ENCODE peak calls at places on chromosomes 11 and 22, in eight cellular contexts. U, Y, O, F, H, K, J and D are unnamed samples.

GRCh38 chr22:43999378-43999777 is 24.7 kb upstream of the PARVB start:
- DNase-seq in H (no peak), U (no peak), Y (no peak), J (no peak), O (no peak), F (no peak), K (no peak), D (no peak)

GRCh38 chr22:43088616-43088978 is 594 bp downstream of the TTLL1 start:
- DNase-seq in H (no peak), Y (no peak), F (no peak), K (no peak), J (no peak), O (no peak), U (no peak), D (no peak)

GRCh38 chr11:15819679-15820286 is 536.6 kb downstream of the SOX6 start:
- DNase-seq in K (peak; percentile 33), O (peak; percentile 76), H (peak; percentile 60), U (peak; percentile 62), Y (peak; percentile 19), J (peak; percentile 73), F (peak; percentile 81), D (peak; percentile 82)

GRCh38 chr11:134513585-134514120 is 101.6 kb upstream of the B3GAT1 start:
- DNase-seq in O (no peak), H (peak; percentile 7), F (peak; percentile 9), Y (no peak), U (no peak), K (peak; percentile 0), J (no peak), D (no peak)

GRCh38 chr11:63761173-63761572 is 7.4 kb downstream of the ZFTA start:
- DNase-seq in F (no peak), U (no peak), Y (no peak), J (no peak), O (peak; percentile 84), H (no peak), K (no peak), D (no peak)

GRCh38 chr22:42174062-42174461 is 43.5 kb upstream of the CYP2D6 start:
- DNase-seq in H (no peak), U (peak; percentile 45), J (no peak), O (no peak), K (no peak), Y (peak; percentile 73), F (no peak), D (no peak)

GRCh38 chr22:50498322-50498861 is 9.1 kb downstream of the LMF2 start:
- DNase-seq in U (peak; percentile 74), K (peak; percentile 52), O (peak; percentile 91), Y (peak; percentile 51), J (no peak), F (peak; percentile 71), H (peak; percentile 55), D (peak; percentile 68)

GRCh38 chr11:58513747-58514367 is 6.0 kb upstream of the OR5B21 start:
- DNase-seq in J (no peak), O (peak; percentile 84), K (no peak), U (peak; percentile 81), Y (peak; percentile 76), H (no peak), F (peak; percentile 42), D (no peak)

GRCh38 chr11:106644824-106645223 is 373.5 kb downstream of the GUCY1A2 start:
- DNase-seq in H (no peak), U (peak; percentile 67), F (no peak), Y (peak; percentile 60), J (no peak), K (no peak), O (no peak), D (no peak)

GRCh38 chr11:101446238-101446637 is 137.6 kb downstream of the TRPC6 start:
- DNase-seq in O (no peak), H (no peak), Y (peak; percentile 56), K (no peak), U (peak; percentile 27), J (no peak), F (no peak), D (no peak)

GRCh38 chr11:106101797-106102196 is 24.3 kb downstream of the AASDHPPT start:
- DNase-seq in F (no peak), O (no peak), K (no peak), H (no peak), J (no peak), U (peak; percentile 14), Y (peak; percentile 86), D (no peak)

GRCh38 chr11:103436131-103436770 is 327.0 kb downstream of the DYNC2H1 start:
- DNase-seq in H (no peak), F (no peak), J (no peak), Y (no peak), K (no peak), O (no peak), U (no peak), D (no peak)

GRCh38 chr22:24985824-24986214 is 33.3 kb downstream of the KIAA1671 start:
- DNase-seq in H (peak; percentile 51), F (no peak), U (peak; percentile 70), Y (peak; percentile 10), O (no peak), J (no peak), K (peak; percentile 43), D (peak; percentile 38)

GRCh38 chr11:19723572-19724342 is 11.1 kb downstream of the NAV2 start:
- DNase-seq in O (no peak), Y (peak; percentile 55), F (no peak), U (peak; percentile 57), J (no peak), K (no peak), H (peak; percentile 72), D (peak; percentile 77)

GRCh38 chr22:46297151-46297819 is 615 bp downstream of the GTSE1 start:
- DNase-seq in H (no peak), K (peak; percentile 39), U (peak; percentile 22), F (no peak), O (peak; percentile 54), J (peak; percentile 26), Y (peak; percentile 35), D (peak; percentile 54)

GRCh38 chr11:59216654-59217640 is 4.2 kb upstream of the MPEG1 start:
- DNase-seq in O (no peak), U (peak; percentile 28), J (no peak), F (no peak), Y (peak; percentile 67), K (no peak), H (peak; percentile 63), D (no peak)

GRCh38 chr11:128040603-128041002 is 546.8 kb downstream of the ETS1 start:
- DNase-seq in F (no peak), O (no peak), J (no peak), U (peak; percentile 71), H (no peak), K (no peak), Y (no peak), D (no peak)

GRCh38 chr11:47923667-47924066 is 56.7 kb upstream of the PTPRJ start:
- DNase-seq in H (peak; percentile 49), F (no peak), O (no peak), K (no peak), U (peak; percentile 46), J (peak; percentile 40), Y (peak; percentile 51), D (no peak)

DNA sequence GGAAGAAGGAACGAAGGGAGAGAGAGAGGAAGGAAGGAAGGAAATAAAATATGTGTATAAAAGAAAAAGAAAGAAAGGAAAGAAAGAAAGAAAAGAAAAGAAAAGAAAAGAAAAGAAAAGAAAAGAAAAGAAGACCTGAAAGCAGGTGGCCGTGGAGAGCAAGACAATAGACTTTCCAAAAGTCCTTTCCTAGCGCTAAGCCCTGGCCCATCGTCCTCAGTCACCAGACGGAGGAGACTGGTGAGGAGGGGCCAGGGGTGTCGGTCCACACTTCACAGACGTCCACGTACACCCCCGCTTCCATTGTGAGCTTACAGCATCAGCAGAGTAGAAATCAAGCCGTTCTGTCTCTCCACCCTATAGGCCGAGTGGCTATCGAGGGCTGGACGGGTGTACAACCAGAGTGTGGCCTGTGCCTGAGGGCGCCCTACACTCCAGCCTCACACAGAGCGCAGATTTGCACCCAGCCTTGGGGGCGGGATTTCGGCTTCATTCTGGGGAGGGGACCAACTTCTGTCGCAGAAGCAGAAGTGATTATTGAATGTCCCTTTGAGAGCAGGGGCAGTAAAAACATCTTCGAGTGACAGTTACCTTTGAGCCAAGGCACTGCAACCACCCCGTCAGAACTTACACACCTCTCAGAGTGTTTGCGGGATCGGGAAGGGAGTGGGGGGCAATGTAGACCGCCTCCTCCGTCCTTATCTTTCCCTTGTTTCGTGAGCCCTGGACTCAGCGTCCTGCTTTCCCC is 2.0 kb upstream of the BSX start:
- DNase-seq in F (no peak), U (no peak), J (no peak), O (peak; percentile 40), K (no peak), Y (no peak), H (no peak), D (no peak)
- H3K4me3 ChIP-seq in F (peak overlapping the region; percentile 52), U (peak overlapping the region; percentile 59), J (peak overlapping the region; percentile 72), O (peak overlapping the region; percentile 87), K (peak overlapping the region; percentile 28), Y (peak overlapping the region; percentile 38), H (peak overlapping the region; percentile 64), D (peak overlapping the region; percentile 43)

DNA sequence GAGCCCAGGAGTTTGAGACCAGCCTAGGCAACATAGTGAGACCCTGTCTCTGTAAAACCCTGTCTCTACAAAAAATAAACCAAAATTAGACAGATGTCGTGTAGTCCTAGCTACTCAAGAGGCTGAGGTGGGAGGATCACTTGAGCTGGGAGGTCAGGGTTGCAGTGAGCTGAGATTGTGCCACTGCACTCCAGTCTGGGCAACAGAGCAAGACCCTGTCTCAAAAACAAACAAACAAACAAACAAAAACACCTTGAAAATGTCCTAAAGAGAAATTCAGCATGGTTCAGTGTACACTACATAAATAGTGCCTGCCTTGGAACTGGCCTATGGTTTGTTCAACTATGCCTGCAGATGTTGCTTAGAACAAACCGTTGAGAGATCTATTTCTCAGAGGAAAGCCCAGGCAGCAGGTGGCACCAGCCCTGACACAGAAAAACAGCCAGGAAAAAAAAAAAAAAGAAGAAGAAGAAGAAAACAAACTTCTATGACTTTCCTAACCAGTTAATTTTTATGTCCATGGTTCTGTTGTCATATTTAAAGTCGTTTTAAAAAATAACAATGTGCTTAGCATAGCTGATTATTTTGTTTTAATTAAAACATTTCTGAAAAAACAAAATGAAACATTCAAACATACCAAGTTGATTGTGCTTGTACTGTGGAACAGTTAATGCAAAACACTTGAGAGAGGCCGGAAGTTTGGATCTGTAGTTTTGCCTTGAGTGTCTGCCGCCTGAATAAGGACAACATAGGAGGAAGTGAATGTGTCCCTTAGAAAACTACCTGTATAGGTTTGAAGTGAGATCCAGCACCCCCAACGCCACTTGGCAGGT is 5.4 kb downstream of the KREMEN1 start:
- DNase-seq in O (no peak), U (no peak), Y (no peak), K (no peak), F (no peak), H (no peak), J (no peak), D (no peak)
- TF ChIP-seq CTCF in O (no peak), U (peak; percentile 17), Y (no peak), K (no peak), F (no peak), H (no peak), J (no peak), D (no peak)

GRCh38 chr11:86040919-86041318 is 28.0 kb downstream of the PICALM start:
- DNase-seq in J (no peak), K (no peak), Y (no peak), O (no peak), F (no peak), H (no peak), U (no peak), D (no peak)
- H3K4me3 ChIP-seq in J (peak overlapping the region; percentile 52), K (no peak overlapping the region), Y (no peak overlapping the region), O (no peak overlapping the region), F (no peak overlapping the region), H (peak overlapping the region; percentile 19), U (no peak overlapping the region), D (no peak overlapping the region)

DNA sequence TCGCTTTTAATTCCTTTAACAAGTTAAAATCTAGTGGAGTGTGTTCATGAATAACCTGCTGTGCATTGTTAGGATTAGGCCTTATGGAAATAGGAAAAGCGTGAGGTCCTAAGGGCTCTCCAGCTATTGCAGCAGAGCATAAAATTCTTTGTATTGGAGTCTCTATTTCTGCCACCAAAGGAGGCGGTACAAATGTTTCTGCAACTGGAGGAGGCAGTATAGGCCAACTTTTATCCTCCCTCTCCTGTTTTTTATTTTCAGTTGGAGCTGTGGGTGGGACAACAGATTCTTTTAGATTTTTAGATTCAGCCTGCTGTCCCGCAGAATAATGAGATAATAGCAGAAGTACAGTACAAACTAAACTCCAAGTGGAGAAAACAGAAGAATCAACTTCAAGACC is 26.2 kb downstream of the OR10A6 start:
- DNase-seq in H (no peak), Y (peak; percentile 69), J (no peak), K (no peak), F (no peak), O (peak; percentile 68), U (peak; percentile 54), D (no peak)
- TF ChIP-seq CTCF in H (no peak), Y (peak; percentile 71), J (no peak), K (no peak), F (peak; percentile 19), O (peak; percentile 67), U (peak; percentile 47), D (no peak)